ENCODE peak calls at places on chromosomes 5 and 9, in six cellular contexts. One of them, this sample, is unnamed.

GRCh38 chr5:180366303-180366702 is 13.2 kb upstream of the GFPT2 start:
- DNase-seq in uterus: no peak
- DNase-seq in GM20000: no peak
- DNase-seq in neural progenitor cell: no peak
- DNase-seq in foreskin fibroblast: peak; percentile 65
- DNase-seq in pancreas: no peak
- DNase-seq in this sample: no peak

GRCh38 chr5:6354848-6355247 is 23.5 kb downstream of the MED10 start:
- DNase-seq in GM20000: no peak
- DNase-seq in uterus: no peak
- DNase-seq in neural progenitor cell: no peak
- DNase-seq in pancreas: no peak
- DNase-seq in foreskin fibroblast: no peak
- DNase-seq in this sample: no peak

GRCh38 chr9:125932012-125932411 is 184.8 kb downstream of the PBX3 start:
- DNase-seq in neural progenitor cell: no peak
- DNase-seq in uterus: peak; percentile 32
- DNase-seq in pancreas: no peak
- DNase-seq in foreskin fibroblast: peak; percentile 97
- DNase-seq in GM20000: no peak
- DNase-seq in this sample: no peak

GRCh38 chr5:62043289-62044274 is 262.4 kb upstream of the KIF2A start:
- DNase-seq in neural progenitor cell: peak; percentile 89
- DNase-seq in pancreas: no peak
- DNase-seq in uterus: no peak
- DNase-seq in foreskin fibroblast: no peak
- DNase-seq in GM20000: no peak
- DNase-seq in this sample: no peak

GRCh38 chr9:15501803-15502202 is 9.0 kb downstream of the PSIP1 start:
- DNase-seq in neural progenitor cell: no peak
- DNase-seq in uterus: no peak
- DNase-seq in foreskin fibroblast: no peak
- DNase-seq in pancreas: no peak
- DNase-seq in GM20000: no peak
- DNase-seq in this sample: no peak

GRCh38 chr5:175696139-175696854 is 38.4 kb downstream of the HRH2 start:
- DNase-seq in pancreas: peak; percentile 56
- DNase-seq in GM20000: peak; percentile 31
- DNase-seq in uterus: peak; percentile 22
- DNase-seq in foreskin fibroblast: no peak
- DNase-seq in neural progenitor cell: peak; percentile 60
- DNase-seq in this sample: peak; percentile 56

GRCh38 chr9:91837982-91838731 is 111.9 kb downstream of the ROR2 start:
- DNase-seq in GM20000: no peak
- DNase-seq in pancreas: peak; percentile 67
- DNase-seq in uterus: peak; percentile 67
- DNase-seq in foreskin fibroblast: peak; percentile 47
- DNase-seq in neural progenitor cell: no peak
- DNase-seq in this sample: no peak

GRCh38 chr5:141729387-141730006 is 47.5 kb upstream of the ARAP3 start:
- DNase-seq in pancreas: no peak
- DNase-seq in foreskin fibroblast: no peak
- DNase-seq in neural progenitor cell: peak; percentile 25
- DNase-seq in GM20000: no peak
- DNase-seq in uterus: no peak
- DNase-seq in this sample: no peak

GRCh38 chr9:89522979-89523305 is 25.0 kb upstream of the SEMA4D start:
- DNase-seq in pancreas: no peak
- DNase-seq in neural progenitor cell: no peak
- DNase-seq in GM20000: no peak
- DNase-seq in foreskin fibroblast: no peak
- DNase-seq in uterus: no peak
- DNase-seq in this sample: no peak

GRCh38 chr5:93294184-93294583 is 286.8 kb downstream of the NR2F1-AS1 start:
- DNase-seq in foreskin fibroblast: peak; percentile 85
- DNase-seq in pancreas: no peak
- DNase-seq in neural progenitor cell: no peak
- DNase-seq in uterus: no peak
- DNase-seq in GM20000: no peak
- DNase-seq in this sample: no peak

GRCh38 chr9:137198051-137198747 is 2.3 kb downstream of the TPRN start:
- DNase-seq in uterus: no peak
- DNase-seq in GM20000: no peak
- DNase-seq in pancreas: peak; percentile 86
- DNase-seq in neural progenitor cell: no peak
- DNase-seq in foreskin fibroblast: no peak
- DNase-seq in this sample: no peak

GRCh38 chr5:160118349-160119141 is 705 bp downstream of the PWWP2A start:
- DNase-seq in pancreas: peak; percentile 79
- DNase-seq in uterus: peak; percentile 44
- DNase-seq in neural progenitor cell: no peak
- DNase-seq in GM20000: peak; percentile 71
- DNase-seq in foreskin fibroblast: peak; percentile 10
- DNase-seq in this sample: peak; percentile 46

GRCh38 chr9:89887286-89887685 is 282.5 kb downstream of the GADD45G start:
- DNase-seq in neural progenitor cell: no peak
- DNase-seq in pancreas: no peak
- DNase-seq in foreskin fibroblast: no peak
- DNase-seq in GM20000: no peak
- DNase-seq in uterus: no peak
- DNase-seq in this sample: no peak

GRCh38 chr5:135230326-135230925 is 168.6 kb downstream of the MACROH2A1 start:
- DNase-seq in pancreas: no peak
- DNase-seq in uterus: peak; percentile 41
- DNase-seq in neural progenitor cell: no peak
- DNase-seq in foreskin fibroblast: peak; percentile 81
- DNase-seq in GM20000: no peak
- DNase-seq in this sample: peak; percentile 34

GRCh38 chr9:127124091-127124490 is 1.7 kb upstream of the ANGPTL2 start:
- DNase-seq in foreskin fibroblast: no peak
- DNase-seq in pancreas: no peak
- DNase-seq in uterus: no peak
- DNase-seq in GM20000: no peak
- DNase-seq in neural progenitor cell: peak; percentile 37
- DNase-seq in this sample: no peak

GRCh38 chr5:172453206-172453985 is 929 bp downstream of the SH3PXD2B start:
- DNase-seq in neural progenitor cell: peak; percentile 88
- DNase-seq in uterus: peak; percentile 75
- DNase-seq in GM20000: no peak
- DNase-seq in pancreas: no peak
- DNase-seq in foreskin fibroblast: peak; percentile 85
- DNase-seq in this sample: no peak

GRCh38 chr5:94031631-94032030 is 290.2 kb upstream of the POU5F2 start:
- DNase-seq in pancreas: no peak
- DNase-seq in GM20000: no peak
- DNase-seq in neural progenitor cell: no peak
- DNase-seq in foreskin fibroblast: peak; percentile 87
- DNase-seq in uterus: no peak
- DNase-seq in this sample: no peak

GRCh38 chr5:154898210-154898609 is 39.8 kb downstream of the CNOT8 start:
- DNase-seq in neural progenitor cell: no peak
- DNase-seq in foreskin fibroblast: no peak
- DNase-seq in uterus: no peak
- DNase-seq in GM20000: no peak
- DNase-seq in pancreas: no peak
- DNase-seq in this sample: no peak

GRCh38 chr5:34929720-34930526 is 564 bp downstream of the DNAJC21 start:
- DNase-seq in uterus: peak; percentile 85
- DNase-seq in GM20000: peak; percentile 91
- DNase-seq in pancreas: peak; percentile 90
- DNase-seq in foreskin fibroblast: peak; percentile 92
- DNase-seq in neural progenitor cell: peak; percentile 88
- DNase-seq in this sample: peak; percentile 94
- TF ChIP-seq CTCF in uterus: no peak
- TF ChIP-seq CTCF in GM20000: no peak
- TF ChIP-seq CTCF in pancreas: no peak
- TF ChIP-seq CTCF in foreskin fibroblast: no peak
- TF ChIP-seq CTCF in neural progenitor cell: no peak
- TF ChIP-seq CTCF in this sample: no peak

DNA sequence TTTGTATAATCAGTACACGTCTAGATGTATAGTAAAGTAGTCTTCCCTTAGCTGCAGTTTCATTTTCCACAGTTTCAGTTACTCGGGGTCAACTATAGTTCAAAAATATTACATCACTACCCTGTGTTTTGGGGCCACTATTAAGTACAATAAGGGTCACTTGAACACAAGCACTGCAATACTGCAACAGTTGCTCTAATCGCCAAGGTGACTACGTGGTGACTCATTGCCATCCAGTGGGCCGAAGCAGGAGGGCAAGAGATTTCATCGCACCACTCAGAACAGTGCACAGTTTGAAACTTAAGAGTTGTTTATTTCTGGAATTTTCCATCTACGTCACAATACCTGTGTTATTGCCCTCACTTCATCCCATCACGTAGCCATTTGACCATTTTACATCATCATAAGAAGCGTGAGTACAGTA is at the start of gene ARL14EPL:
- DNase-seq in foreskin fibroblast: peak; percentile 93
- DNase-seq in pancreas: no peak
- DNase-seq in GM20000: peak; percentile 32
- DNase-seq in neural progenitor cell: peak; percentile 18
- DNase-seq in uterus: no peak
- DNase-seq in this sample: peak; percentile 58
- TF ChIP-seq CTCF in foreskin fibroblast: peak; percentile 23
- TF ChIP-seq CTCF in pancreas: peak; percentile 13
- TF ChIP-seq CTCF in GM20000: peak; percentile 37
- TF ChIP-seq CTCF in neural progenitor cell: peak; percentile 24
- TF ChIP-seq CTCF in uterus: no peak
- TF ChIP-seq CTCF in this sample: peak; percentile 39

GRCh38 chr5:81506378-81506777 is 112.4 kb upstream of the ACOT12 start:
- DNase-seq in GM20000: no peak
- DNase-seq in neural progenitor cell: no peak
- DNase-seq in pancreas: no peak
- DNase-seq in uterus: no peak
- DNase-seq in foreskin fibroblast: no peak
- DNase-seq in this sample: no peak

GRCh38 chr5:81505672-81506071 is 111.7 kb upstream of the ACOT12 start:
- DNase-seq in uterus: no peak
- DNase-seq in GM20000: no peak
- DNase-seq in pancreas: no peak
- DNase-seq in foreskin fibroblast: no peak
- DNase-seq in neural progenitor cell: no peak
- DNase-seq in this sample: no peak

GRCh38 chr5:81506900-81507588 is 113.1 kb upstream of the ACOT12 start:
- DNase-seq in neural progenitor cell: peak; percentile 72
- DNase-seq in uterus: peak; percentile 72
- DNase-seq in GM20000: peak; percentile 65
- DNase-seq in pancreas: no peak
- DNase-seq in foreskin fibroblast: peak; percentile 90
- DNase-seq in this sample: peak; percentile 89
- TF ChIP-seq CTCF in neural progenitor cell: peak; percentile 89
- TF ChIP-seq CTCF in uterus: peak; percentile 87
- TF ChIP-seq CTCF in GM20000: peak; percentile 61
- TF ChIP-seq CTCF in pancreas: peak; percentile 70
- TF ChIP-seq CTCF in foreskin fibroblast: peak; percentile 93
- TF ChIP-seq CTCF in this sample: peak; percentile 82

GRCh38 chr5:16616536-16617271 is at the start of gene RETREG1:
- DNase-seq in foreskin fibroblast: peak; percentile 64
- DNase-seq in neural progenitor cell: peak; percentile 70
- DNase-seq in GM20000: peak; percentile 59
- DNase-seq in pancreas: peak; percentile 88
- DNase-seq in uterus: peak; percentile 22
- DNase-seq in this sample: peak; percentile 25
- TF ChIP-seq CTCF in foreskin fibroblast: no peak
- TF ChIP-seq CTCF in neural progenitor cell: no peak
- TF ChIP-seq CTCF in GM20000: no peak
- TF ChIP-seq CTCF in pancreas: no peak
- TF ChIP-seq CTCF in uterus: no peak
- TF ChIP-seq CTCF in this sample: no peak

DNA sequence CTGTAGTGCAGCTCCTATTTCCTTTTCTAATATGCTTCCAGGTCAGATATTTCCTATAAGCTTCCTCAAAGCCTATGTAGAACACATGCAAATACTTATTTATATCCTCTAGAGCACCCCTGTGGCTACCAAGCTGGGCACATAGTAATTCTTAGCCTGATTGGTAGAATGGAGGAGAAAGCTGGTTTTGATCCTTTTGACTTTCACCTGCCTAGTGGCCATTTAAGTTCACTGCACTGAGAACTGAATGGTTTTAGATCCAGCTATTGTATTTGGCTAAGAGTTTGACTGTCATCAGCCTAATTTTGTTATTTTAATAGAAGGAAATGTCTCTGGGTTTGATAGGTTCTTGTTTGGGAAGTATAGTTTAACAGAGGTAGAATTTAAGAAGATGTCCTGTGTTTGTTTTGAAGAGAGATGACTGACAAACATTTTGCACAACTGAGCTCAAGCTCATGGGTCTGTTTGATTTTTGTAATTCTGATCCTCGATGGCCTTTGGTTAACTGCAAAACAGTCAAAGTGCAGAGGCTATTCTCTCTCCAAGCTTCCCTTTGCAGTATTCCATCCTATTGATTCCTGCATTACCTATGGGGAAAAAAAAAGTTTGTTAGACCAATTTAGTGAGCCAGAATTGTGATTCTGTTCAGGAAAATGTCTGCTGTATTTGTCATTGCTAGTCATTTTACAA is 85.4 kb downstream of the KCNN2 start:
- DNase-seq in foreskin fibroblast: peak; percentile 24
- DNase-seq in neural progenitor cell: peak; percentile 41
- DNase-seq in GM20000: no peak
- DNase-seq in pancreas: no peak
- DNase-seq in uterus: no peak
- DNase-seq in this sample: peak; percentile 20
- TF ChIP-seq CTCF in foreskin fibroblast: peak; percentile 28
- TF ChIP-seq CTCF in neural progenitor cell: peak; percentile 54
- TF ChIP-seq CTCF in GM20000: no peak
- TF ChIP-seq CTCF in pancreas: peak; percentile 19
- TF ChIP-seq CTCF in uterus: no peak
- TF ChIP-seq CTCF in this sample: peak; percentile 21

GRCh38 chr9:36100532-36100931 is 36.0 kb upstream of the GLIPR2 start:
- DNase-seq in pancreas: no peak
- DNase-seq in foreskin fibroblast: peak; percentile 56
- DNase-seq in GM20000: no peak
- DNase-seq in neural progenitor cell: peak; percentile 49
- DNase-seq in uterus: no peak
- DNase-seq in this sample: no peak
- TF ChIP-seq CTCF in pancreas: no peak
- TF ChIP-seq CTCF in foreskin fibroblast: peak; percentile 10
- TF ChIP-seq CTCF in GM20000: no peak
- TF ChIP-seq CTCF in neural progenitor cell: peak; percentile 30
- TF ChIP-seq CTCF in uterus: no peak
- TF ChIP-seq CTCF in this sample: no peak